ENCODE peak calls at places on chromosomes 7 and 10, in seven cellular contexts. K is sigmoid colon, B is suprapubic skin, O is stomach, E is GM12892, Y is transverse colon, D is GM12878. Z is an unnamed sample.

GRCh38 chr7:50142421-50143113 is 49.5 kb upstream of the ZPBP start:
- DNase-seq in K (no peak), B (no peak), O (no peak), E (no peak), Y (no peak), D (peak; percentile 24), Z (no peak)

GRCh38 chr7:151248191-151249033 is at the start of gene SMARCD3:
- DNase-seq in K (peak; percentile 80), B (peak; percentile 74), O (peak; percentile 84), E (no peak), Y (peak; percentile 54), D (no peak), Z (no peak)

GRCh38 chr7:134992626-134993179 is 6.4 kb downstream of the AGBL3 start:
- DNase-seq in K (no peak), B (no peak), O (no peak), E (no peak), Y (no peak), D (peak; percentile 96), Z (no peak)

GRCh38 chr7:24752073-24752800 is 5.0 kb downstream of the GSDME start:
- DNase-seq in K (no peak), B (no peak), O (no peak), E (no peak), Y (no peak), D (no peak), Z (no peak)

GRCh38 chr7:17807242-17807641 is 133.1 kb downstream of the SNX13 start:
- DNase-seq in K (no peak), B (no peak), O (no peak), E (no peak), Y (no peak), D (no peak), Z (no peak)

GRCh38 chr7:2497065-2497464 is 20.9 kb upstream of the GRIFIN start:
- DNase-seq in K (no peak), B (no peak), O (no peak), E (no peak), Y (no peak), D (no peak), Z (no peak)

GRCh38 chr10:122421747-122422146 is 32.7 kb upstream of the ARMS2 start:
- DNase-seq in K (no peak), B (no peak), O (no peak), E (no peak), Y (no peak), D (no peak), Z (no peak)

GRCh38 chr7:127347567-127348246 is 44.8 kb downstream of the ZNF800 start:
- DNase-seq in K (peak; percentile 71), B (peak; percentile 59), O (peak; percentile 81), E (peak; percentile 74), Y (peak; percentile 79), D (no peak), Z (no peak)

GRCh38 chr7:99473315-99473596 is 566 bp downstream of the ZNF789 start:
- DNase-seq in K (no peak), B (no peak), O (no peak), E (peak; percentile 53), Y (peak; percentile 26), D (peak; percentile 33), Z (no peak)

GRCh38 chr7:139080905-139081304 is 28.6 kb downstream of the ZC3HAV1 start:
- DNase-seq in K (no peak), B (no peak), O (no peak), E (no peak), Y (no peak), D (no peak), Z (no peak)

GRCh38 chr7:115230882-115231508 is 309.1 kb downstream of the MDFIC start:
- DNase-seq in K (no peak), B (no peak), O (no peak), E (no peak), Y (no peak), D (no peak), Z (no peak)

GRCh38 chr7:155338632-155339320 is 41.1 kb downstream of the INSIG1 start:
- DNase-seq in K (peak; percentile 45), B (no peak), O (no peak), E (no peak), Y (no peak), D (no peak), Z (no peak)

GRCh38 chr10:104297697-104298660 is 29.0 kb downstream of the GSTO2 start:
- DNase-seq in K (no peak), B (no peak), O (no peak), E (no peak), Y (no peak), D (no peak), Z (no peak)

GRCh38 chr10:69269761-69270160 is 8.5 kb upstream of the HK1 start:
- DNase-seq in K (no peak), B (no peak), O (no peak), E (no peak), Y (no peak), D (no peak), Z (no peak)

GRCh38 chr10:61673360-61673759 is 10.6 kb downstream of the CABCOCO1 start:
- DNase-seq in K (no peak), B (no peak), O (no peak), E (no peak), Y (no peak), D (no peak), Z (no peak)

GRCh38 chr7:136055266-136055665 is 78.1 kb upstream of the MTPN start:
- DNase-seq in K (no peak), B (no peak), O (no peak), E (no peak), Y (no peak), D (no peak), Z (no peak)

GRCh38 chr10:59905066-59905734 is 1.2 kb downstream of the CCDC6 start:
- DNase-seq in K (peak; percentile 73), B (peak; percentile 73), O (peak; percentile 46), E (peak; percentile 38), Y (peak; percentile 59), D (no peak), Z (no peak)

GRCh38 chr10:100482181-100482833 is 19.5 kb downstream of the WNT8B start:
- DNase-seq in K (peak; percentile 80), B (peak; percentile 68), O (peak; percentile 74), E (peak; percentile 58), Y (peak; percentile 70), D (no peak), Z (no peak)

GRCh38 chr7:77982926-77983550 is 184.5 kb downstream of the PHTF2 start:
- DNase-seq in K (no peak), B (no peak), O (no peak), E (no peak), Y (no peak), D (no peak), Z (no peak)

GRCh38 chr7:82250598-82250997 is 193.0 kb downstream of the CACNA2D1 start:
- DNase-seq in K (no peak), B (no peak), O (no peak), E (no peak), Y (no peak), D (no peak), Z (no peak)

GRCh38 chr7:154592392-154592791 is 410.5 kb downstream of the PAXIP1 start:
- DNase-seq in K (no peak), B (no peak), O (no peak), E (no peak), Y (no peak), D (no peak), Z (no peak)

GRCh38 chr7:95589031-95589430 is 7.3 kb downstream of the PDK4 start:
- DNase-seq in K (no peak), B (no peak), O (no peak), E (no peak), Y (no peak), D (no peak), Z (no peak)

GRCh38 chr10:73126343-73126742 is 16.1 kb downstream of the NUDT13 start:
- DNase-seq in K (no peak), B (no peak), O (no peak), E (no peak), Y (no peak), D (no peak), Z (no peak)

GRCh38 chr10:124744688-124745055 is 494 bp upstream of the FAM53B start:
- DNase-seq in K (no peak), B (no peak), O (no peak), E (no peak), Y (no peak), D (no peak), Z (no peak)
- TF ChIP-seq POLR2A in K (no peak), B (no peak), O (no peak), E (no peak), Y (no peak), D (no peak), Z (no peak)

DNA sequence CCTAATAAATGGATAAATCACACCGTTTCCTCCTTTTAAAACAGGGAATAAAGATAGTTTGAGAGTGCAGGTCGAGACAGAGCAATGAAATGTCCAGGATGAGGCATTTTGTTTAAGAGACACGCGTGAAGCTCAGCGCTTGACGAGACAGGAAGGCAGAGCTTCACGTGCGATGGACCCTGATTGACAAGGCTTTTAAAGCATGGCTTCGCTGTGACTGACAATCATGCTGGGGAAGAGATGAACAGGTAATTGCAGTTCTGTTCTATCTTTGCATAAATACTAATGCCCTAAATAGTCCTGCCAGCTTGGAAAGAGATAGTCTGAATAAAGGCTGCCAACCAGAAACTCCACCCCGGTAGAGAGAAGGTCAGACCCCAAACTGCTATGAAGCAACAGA is 442.3 kb upstream of the PFKP start:
- DNase-seq in K (no peak), B (no peak), O (no peak), E (no peak), Y (no peak), D (no peak), Z (no peak)
- TF ChIP-seq POLR2AphosphoS5 in K (no peak), B (no peak), O (no peak), E (no peak), Y (no peak), D (no peak), Z (no peak)

GRCh38 chr7:142939226-142939910 is at the start of gene LLCFC1:
- DNase-seq in K (no peak), B (no peak), O (peak; percentile 50), E (peak; percentile 41), Y (no peak), D (no peak), Z (no peak)

GRCh38 chr7:142940968-142941535 is 1.8 kb downstream of the LLCFC1 start:
- DNase-seq in K (no peak), B (no peak), O (no peak), E (no peak), Y (no peak), D (no peak), Z (no peak)

GRCh38 chr7:142941541-142941940 is 2.3 kb downstream of the LLCFC1 start:
- DNase-seq in K (no peak), B (no peak), O (no peak), E (no peak), Y (no peak), D (no peak), Z (no peak)

GRCh38 chr7:142935941-142936565 is 2.5 kb upstream of the TRPV5 start:
- DNase-seq in K (no peak), B (no peak), O (no peak), E (no peak), Y (no peak), D (no peak), Z (no peak)

DNA sequence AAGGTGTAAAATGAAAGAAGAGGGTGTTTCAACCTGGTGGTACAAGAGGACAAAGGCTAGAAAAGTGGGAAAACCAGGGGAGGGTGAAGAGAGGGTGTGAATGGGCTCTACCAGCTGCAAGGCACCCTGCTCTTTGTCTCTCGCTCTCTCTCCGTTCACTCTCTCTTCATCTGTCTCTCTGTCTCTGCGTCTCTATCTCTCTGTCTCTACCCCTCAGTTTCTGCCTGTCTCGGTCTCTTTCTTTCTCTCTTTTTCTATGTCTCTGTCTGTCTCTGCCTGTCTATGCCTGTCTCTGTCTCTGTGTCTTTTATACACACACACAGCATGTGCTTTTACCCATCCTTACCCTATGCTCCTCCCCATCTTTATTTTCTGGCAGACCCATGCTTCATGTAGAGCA is 673 bp upstream of the LLCFC1 start:
- DNase-seq in K (no peak), B (no peak), O (no peak), E (no peak), Y (no peak), D (no peak), Z (no peak)
- TF ChIP-seq POLR2A in K (no peak), B (no peak), O (no peak), E (no peak), Y (no peak), D (no peak), Z (no peak)

GRCh38 chr10:75801121-75801520 is 369.7 kb downstream of the LRMDA start:
- DNase-seq in K (no peak), B (no peak), O (no peak), E (no peak), Y (no peak), D (no peak), Z (no peak)
- TF ChIP-seq POLR2AphosphoS5 in K (no peak), B (no peak), O (no peak), E (no peak), Y (no peak), D (no peak), Z (no peak)